ENCODE peak calls at places on chromosome 20, in seven cellular contexts. C, J, Q, A, X, T and V are unnamed samples.
A peak's percentile ranks its signal among the peaks of the same experiment; 100 is the strongest.

GRCh38 chr20:13029687-13030510 is 21.1 kb downstream of the SPTLC3 start:
- DNase-seq in C (peak; percentile 98), J (peak; percentile 89), Q (peak; percentile 95), A (peak; percentile 43), X (peak; percentile 15), T (no peak), V (peak; percentile 97)

GRCh38 chr20:36098364-36098763 is 56.2 kb upstream of the EPB41L1 start:
- DNase-seq in C (peak; percentile 41), J (no peak), Q (peak; percentile 42), A (peak; percentile 73), X (no peak), T (no peak), V (peak; percentile 80)

GRCh38 chr20:62523473-62524203 is 47.8 kb upstream of the GATA5 start:
- DNase-seq in C (no peak), J (no peak), Q (no peak), A (no peak), X (no peak), T (no peak), V (no peak)

GRCh38 chr20:55160996-55161395 is 685.6 kb downstream of the DOK5 start:
- DNase-seq in C (no peak), J (peak; percentile 38), Q (peak; percentile 84), A (no peak), X (no peak), T (no peak), V (peak; percentile 55)

GRCh38 chr20:41469868-41470267 is 103.2 kb upstream of the EMILIN3 start:
- DNase-seq in C (no peak), J (no peak), Q (no peak), A (no peak), X (no peak), T (no peak), V (peak; percentile 6)

GRCh38 chr20:38094373-38094775 is 60.8 kb downstream of the RPRD1B start:
- DNase-seq in C (peak; percentile 90), J (no peak), Q (peak; percentile 59), A (peak; percentile 60), X (peak; percentile 65), T (peak; percentile 34), V (peak; percentile 83)

GRCh38 chr20:44224651-44225050 is 14.1 kb upstream of the OSER1 start:
- DNase-seq in C (no peak), J (no peak), Q (no peak), A (no peak), X (no peak), T (no peak), V (no peak)

GRCh38 chr20:33477386-33478234 is 12.3 kb upstream of the CBFA2T2 start:
- DNase-seq in C (no peak), J (no peak), Q (no peak), A (no peak), X (no peak), T (no peak), V (no peak)

GRCh38 chr20:35013421-35014411 is 58.0 kb downstream of the MYH7B start:
- DNase-seq in C (peak; percentile 18), J (no peak), Q (no peak), A (peak; percentile 1), X (peak; percentile 6), T (no peak), V (no peak)

GRCh38 chr20:5773589-5773988 is 23.4 kb downstream of the SHLD1 start:
- DNase-seq in C (no peak), J (no peak), Q (no peak), A (no peak), X (no peak), T (no peak), V (no peak)

GRCh38 chr20:431012-431904 is 23.2 kb downstream of the RBCK1 start:
- DNase-seq in C (peak; percentile 80), J (peak; percentile 56), Q (peak; percentile 30), A (peak; percentile 85), X (peak; percentile 53), T (peak; percentile 76), V (peak; percentile 68)

GRCh38 chr20:54179946-54180345 is 6.2 kb upstream of the CYP24A1 start:
- DNase-seq in C (no peak), J (no peak), Q (peak; percentile 87), A (no peak), X (no peak), T (no peak), V (no peak)

GRCh38 chr20:47004179-47004578 is 109.5 kb downstream of the EYA2 start:
- DNase-seq in C (no peak), J (no peak), Q (no peak), A (no peak), X (no peak), T (no peak), V (no peak)

GRCh38 chr20:57450419-57450818 is 59.2 kb downstream of the RBM38 start:
- DNase-seq in C (peak; percentile 16), J (no peak), Q (no peak), A (peak; percentile 67), X (peak; percentile 41), T (peak; percentile 57), V (peak; percentile 74)

GRCh38 chr20:46011631-46012482 is 3.1 kb downstream of the MMP9 start:
- DNase-seq in C (peak; percentile 27), J (no peak), Q (no peak), A (peak; percentile 53), X (peak; percentile 69), T (peak; percentile 99), V (peak; percentile 10)

GRCh38 chr20:36474563-36474962 is 66.8 kb upstream of the MYL9 start:
- DNase-seq in C (no peak), J (no peak), Q (no peak), A (peak; percentile 49), X (no peak), T (no peak), V (no peak)

GRCh38 chr20:38143646-38144554 is 21.2 kb downstream of the TGM2 start:
- DNase-seq in C (peak; percentile 73), J (peak; percentile 97), Q (peak; percentile 97), A (peak; percentile 74), X (peak; percentile 47), T (peak; percentile 32), V (peak; percentile 80)

DNA sequence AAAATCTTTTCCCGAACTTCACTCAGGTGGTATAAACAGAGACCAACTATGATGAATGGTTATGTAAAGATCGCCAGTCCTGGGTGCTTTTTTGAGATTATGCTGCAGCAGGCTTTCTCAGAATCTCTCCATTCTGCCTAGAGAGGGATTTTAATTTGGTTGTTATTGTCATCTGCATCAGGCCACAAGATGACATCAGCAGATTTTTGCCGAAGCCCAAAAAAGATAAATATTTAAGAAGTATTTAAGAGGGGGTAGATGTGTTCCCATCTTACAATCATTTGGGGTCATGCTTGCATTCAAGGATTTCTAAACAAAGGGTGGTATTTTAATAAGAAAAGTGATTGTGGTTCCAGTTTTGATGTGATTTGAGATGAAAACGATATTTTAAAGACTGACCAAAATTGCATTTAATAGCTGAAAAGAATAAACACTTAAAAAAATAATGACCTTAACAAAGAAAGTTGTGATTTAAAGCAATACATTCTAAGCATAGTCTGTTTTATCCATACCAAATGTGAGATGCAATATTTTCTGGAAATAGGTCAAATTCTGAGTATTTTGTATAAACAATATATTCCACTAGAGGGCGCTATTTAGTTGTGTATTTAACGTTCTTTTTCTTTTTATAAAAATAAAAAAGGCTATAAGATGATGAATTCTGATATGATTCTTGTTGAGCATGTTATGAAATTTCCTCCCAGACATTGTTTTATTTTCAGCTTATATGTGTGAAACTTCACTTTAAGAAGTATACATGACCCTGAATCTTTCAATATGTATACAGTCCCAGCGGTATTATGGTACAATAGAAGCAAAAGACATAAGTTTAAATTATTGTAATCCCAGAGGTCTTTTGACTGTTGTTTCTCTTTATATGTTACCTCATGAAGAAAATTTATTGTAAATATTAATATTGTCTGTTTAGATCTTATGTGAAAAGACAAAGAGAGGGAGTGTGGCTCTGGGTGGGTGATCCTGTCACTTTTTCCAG is 51.0 kb upstream of the ZFP64 start:
- DNase-seq in C (peak; percentile 28), J (no peak), Q (no peak), A (no peak), X (no peak), T (no peak), V (peak; percentile 28)
- TF ChIP-seq CTCF in C (peak; percentile 45), J (peak; percentile 18), Q (peak; percentile 55), A (peak; percentile 50), X (peak; percentile 63), T (peak; percentile 27), V (peak; percentile 46)

DNA sequence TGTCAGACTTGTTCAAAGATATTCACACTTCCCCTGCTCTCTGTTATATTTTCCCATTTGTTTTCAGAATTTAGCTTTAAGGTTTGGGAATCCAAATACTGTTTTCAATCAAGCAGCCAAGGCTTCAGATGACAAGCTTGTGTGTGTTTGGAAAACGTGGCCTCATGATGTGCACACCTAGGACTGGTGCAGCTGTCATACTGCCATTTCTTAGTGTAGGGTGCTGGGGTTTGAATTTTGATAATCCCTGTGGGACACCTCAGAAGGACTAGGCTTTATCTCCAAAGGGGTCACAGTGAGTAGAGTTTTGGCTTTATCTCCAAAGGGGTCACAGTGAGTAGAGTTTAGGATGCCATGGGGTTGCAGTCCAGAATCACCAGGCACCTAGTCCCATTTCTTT is 65.3 kb upstream of the JAG1 start:
- DNase-seq in C (no peak), J (no peak), Q (no peak), A (no peak), X (no peak), T (no peak), V (no peak)
- H3K4me3 ChIP-seq in C (peak overlapping the region; percentile 28), J (no peak overlapping the region), Q (no peak overlapping the region), A (no peak overlapping the region), X (peak overlapping the region; percentile 46), T (no peak overlapping the region), V (peak overlapping the region; percentile 37)

DNA sequence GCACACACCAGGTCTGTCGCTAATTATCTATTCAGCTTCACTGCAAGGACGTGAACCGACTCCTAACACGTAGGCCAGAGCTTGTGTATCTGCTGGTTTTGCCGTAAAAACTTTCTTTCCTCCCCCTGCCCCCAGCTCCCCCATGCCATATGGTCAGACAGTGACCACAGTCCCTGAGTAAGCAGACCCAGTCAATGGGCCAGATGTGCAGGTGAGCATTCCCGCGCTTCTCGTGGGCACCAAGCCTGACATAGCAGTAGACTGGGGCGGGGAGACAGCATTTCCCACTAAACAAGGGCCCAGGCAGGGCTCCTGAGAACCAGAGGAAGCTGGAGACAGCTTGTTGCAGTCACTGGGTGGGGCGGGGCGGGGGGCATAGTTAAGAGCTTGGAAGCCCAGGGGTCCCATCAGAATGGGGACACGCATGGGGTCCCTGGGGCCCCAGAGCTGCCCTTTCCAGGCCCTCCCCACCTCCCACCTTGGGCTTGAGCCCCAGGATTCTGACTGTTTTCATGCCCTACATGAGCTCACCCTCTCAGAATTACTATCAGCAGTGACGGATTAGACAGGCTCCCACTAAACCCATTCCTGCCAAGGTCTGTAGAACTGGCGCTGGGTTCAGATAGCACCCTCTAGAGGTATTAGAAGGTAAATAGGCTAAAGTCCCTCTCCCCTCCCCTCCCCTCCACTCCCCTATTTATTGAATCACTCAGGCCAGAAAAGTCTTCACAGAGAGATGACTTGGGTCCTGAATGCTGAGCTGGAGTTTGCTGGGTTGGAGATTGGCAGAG is 51.8 kb downstream of the CDH26 start:
- DNase-seq in C (no peak), J (no peak), Q (no peak), A (no peak), X (no peak), T (no peak), V (no peak)
- TF ChIP-seq CTCF in C (no peak), J (peak; percentile 18), Q (peak; percentile 11), A (no peak), X (no peak), T (peak; percentile 30), V (no peak)

DNA sequence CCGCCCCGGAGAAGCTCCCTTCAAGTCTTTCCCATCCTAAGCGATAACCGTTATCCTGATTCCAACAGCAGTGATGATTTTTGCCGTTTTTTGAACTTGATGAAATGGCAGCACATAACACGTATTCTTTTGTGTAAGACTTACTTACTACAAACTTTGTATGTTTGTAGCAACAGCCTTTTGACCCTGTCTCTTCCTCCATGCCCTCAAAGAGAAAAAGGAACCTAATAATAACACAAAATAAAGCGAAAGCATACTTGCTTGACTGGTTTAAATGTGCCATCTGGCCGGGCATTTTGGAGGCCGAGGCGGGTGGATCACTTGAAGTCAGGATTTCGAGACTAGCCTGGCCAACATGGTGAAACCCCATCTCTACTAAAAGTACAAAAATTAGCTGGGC is 26.4 kb upstream of the SLC9A8 start:
- DNase-seq in C (no peak), J (no peak), Q (no peak), A (no peak), X (no peak), T (no peak), V (no peak)
- H3K4me3 ChIP-seq in C (no peak overlapping the region), J (no peak overlapping the region), Q (no peak overlapping the region), A (no peak overlapping the region), X (no peak overlapping the region), T (no peak overlapping the region), V (no peak overlapping the region)